ENCODE peak calls at places on chromosomes 7 and 10, in seven cellular contexts. S, D, B, G, P, O and K are unnamed samples.

GRCh38 chr10:78434886-78435285 is 401.2 kb downstream of the RPS24 start:
- DNase-seq in S (no peak), D (no peak), B (no peak), G (no peak), P (no peak), O (no peak), K (no peak)

GRCh38 chr10:77052592-77052991 is 585.0 kb downstream of the KCNMA1 start:
- DNase-seq in S (no peak), D (no peak), B (no peak), G (no peak), P (no peak), O (no peak), K (no peak)

GRCh38 chr7:30708983-30709382 is 26.7 kb upstream of the CRHR2 start:
- DNase-seq in S (no peak), D (no peak), B (no peak), G (no peak), P (no peak), O (no peak), K (no peak)

GRCh38 chr7:87575521-87575920 is 25.2 kb downstream of the ABCB1 start:
- DNase-seq in S (no peak), D (no peak), B (no peak), G (no peak), P (no peak), O (no peak), K (peak)

GRCh38 chr7:1669954-1670893 is at the start of gene ELFN1:
- DNase-seq in S (peak), D (no peak), B (peak), G (no peak), P (no peak), O (peak), K (peak)

GRCh38 chr10:116877391-116877790 is 28.1 kb downstream of the ENO4 start:
- DNase-seq in S (no peak), D (no peak), B (no peak), G (no peak), P (no peak), O (no peak), K (no peak)

GRCh38 chr7:54345746-54346145 is 196.4 kb upstream of the VSTM2A start:
- DNase-seq in S (no peak), D (no peak), B (no peak), G (no peak), P (no peak), O (no peak), K (no peak)

GRCh38 chr10:114548662-114549061 is 109.4 kb downstream of the ABLIM1 start:
- DNase-seq in S (peak), D (peak), B (peak), G (no peak), P (peak), O (peak), K (peak)

GRCh38 chr10:103933557-103934121 is 15.7 kb upstream of the STN1 start:
- DNase-seq in S (no peak), D (no peak), B (no peak), G (no peak), P (no peak), O (no peak), K (no peak)

GRCh38 chr7:150959739-150960734 is 18.1 kb downstream of the KCNH2 start:
- DNase-seq in S (no peak), D (no peak), B (no peak), G (no peak), P (no peak), O (peak), K (no peak)

GRCh38 chr10:68330852-68331454 is 911 bp upstream of the HNRNPH3 start:
- DNase-seq in S (no peak), D (no peak), B (no peak), G (no peak), P (no peak), O (no peak), K (peak)

GRCh38 chr10:113610636-113611601 is 52.9 kb downstream of the NRAP start:
- DNase-seq in S (peak), D (no peak), B (no peak), G (no peak), P (no peak), O (peak), K (no peak)

GRCh38 chr10:652226-652625 is 37.2 kb downstream of the DIP2C start:
- DNase-seq in S (no peak), D (no peak), B (no peak), G (no peak), P (no peak), O (no peak), K (no peak)

GRCh38 chr7:70017371-70017770 is 419.1 kb downstream of the AUTS2 start:
- DNase-seq in S (no peak), D (no peak), B (no peak), G (no peak), P (no peak), O (no peak), K (no peak)

DNA sequence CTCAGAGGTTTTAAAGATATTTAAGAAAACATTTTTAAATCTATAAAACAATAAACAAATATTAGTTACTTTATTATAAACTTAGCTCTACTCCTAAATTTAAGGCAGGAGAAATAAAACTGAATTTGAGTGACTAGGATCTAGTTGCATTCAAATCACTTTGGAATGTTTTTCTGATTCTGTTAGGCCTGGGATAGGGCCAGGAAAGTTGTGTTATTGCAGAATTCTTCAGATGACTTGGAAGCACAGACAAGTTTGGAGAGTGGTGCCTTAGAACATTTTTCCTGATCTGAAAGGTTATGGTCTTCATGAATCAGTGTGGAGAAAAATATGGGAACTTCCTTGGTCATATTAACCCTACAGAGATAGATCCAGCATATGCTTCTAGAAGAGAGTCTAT is 15.6 kb upstream of the SLC25A13 start:
- DNase-seq in S (no peak), D (no peak), B (no peak), G (no peak), P (no peak), O (no peak), K (no peak)
- TF ChIP-seq RFX5 in S (no peak), D (no peak), B (no peak), G (no peak), P (no peak), O (no peak), K (no peak)

GRCh38 chr10:99809481-99809880 is 27.0 kb downstream of the ABCC2 start:
- DNase-seq in S (no peak), D (no peak), B (no peak), G (no peak), P (no peak), O (no peak), K (no peak)
- TF ChIP-seq RFX5 in S (no peak), D (no peak), B (no peak), G (no peak), P (no peak), O (no peak), K (no peak)

GRCh38 chr7:22468609-22469008 is 31.4 kb downstream of the STEAP1B start:
- DNase-seq in S (no peak), D (no peak), B (no peak), G (no peak), P (no peak), O (no peak), K (no peak)
- TF ChIP-seq RFX5 in S (no peak), D (no peak), B (no peak), G (no peak), P (no peak), O (no peak), K (no peak)

DNA sequence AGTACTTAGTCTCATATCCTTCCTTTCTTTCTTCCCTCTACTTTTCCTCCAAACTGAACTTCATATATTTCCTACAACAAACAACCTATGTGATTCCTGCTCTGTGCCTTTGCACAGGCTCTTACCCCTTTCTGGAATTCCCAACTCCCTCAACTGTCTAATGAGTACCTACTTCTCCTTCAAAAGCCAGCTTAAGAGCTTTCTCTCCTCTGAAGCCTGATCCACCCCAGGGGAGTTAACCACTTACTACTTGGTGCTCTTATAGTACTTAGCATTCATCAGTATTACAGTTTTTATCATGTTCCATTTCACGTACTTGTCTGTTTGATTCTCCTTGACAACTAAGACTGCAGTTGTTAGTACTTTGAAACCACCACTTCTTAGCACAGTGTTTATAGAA is 246.1 kb downstream of the LRRTM3 start:
- DNase-seq in S (no peak), D (no peak), B (no peak), G (no peak), P (no peak), O (no peak), K (no peak)
- TF ChIP-seq RFX5 in S (no peak), D (no peak), B (no peak), G (no peak), P (no peak), O (no peak), K (no peak)

GRCh38 chr7:81114682-81115081 is 195.8 kb upstream of the SEMA3C start:
- DNase-seq in S (no peak), D (no peak), B (no peak), G (no peak), P (no peak), O (no peak), K (no peak)
- TF ChIP-seq RFX5 in S (no peak), D (no peak), B (no peak), G (no peak), P (no peak), O (no peak), K (no peak)

DNA sequence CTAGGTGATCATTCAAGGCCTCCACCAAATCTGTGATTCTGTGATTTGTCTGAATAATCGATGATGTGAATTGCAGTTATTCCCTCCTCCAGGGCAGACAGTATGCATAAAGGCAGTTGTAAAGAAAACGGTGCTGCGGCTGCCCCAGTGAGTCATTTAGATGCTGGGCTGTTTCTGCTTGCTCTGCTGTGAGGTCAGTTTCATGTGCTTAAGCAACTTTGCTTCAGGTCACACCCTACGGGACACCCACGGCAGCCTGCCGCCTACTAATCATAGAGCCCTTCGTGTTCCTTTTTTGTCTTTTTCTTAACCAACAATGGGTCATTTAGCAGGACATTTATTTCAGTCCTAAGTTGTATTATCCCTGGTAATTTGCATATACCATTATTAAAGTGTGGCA is 158.1 kb upstream of the PITRM1 start:
- DNase-seq in S (no peak), D (no peak), B (no peak), G (no peak), P (no peak), O (no peak), K (peak)
- TF ChIP-seq RFX5 in S (no peak), D (no peak), B (no peak), G (no peak), P (no peak), O (no peak), K (no peak)

GRCh38 chr7:153380636-153381035 is 621.1 kb downstream of the ACTR3B start:
- DNase-seq in S (no peak), D (no peak), B (no peak), G (no peak), P (no peak), O (no peak), K (no peak)

GRCh38 chr7:153381275-153382119 is 621.9 kb downstream of the ACTR3B start:
- DNase-seq in S (peak), D (peak), B (peak), G (no peak), P (peak), O (peak), K (no peak)

GRCh38 chr7:153386581-153386980 is 627.0 kb downstream of the ACTR3B start:
- DNase-seq in S (peak), D (no peak), B (no peak), G (no peak), P (no peak), O (no peak), K (no peak)

GRCh38 chr7:153385502-153385901 is 626.0 kb downstream of the ACTR3B start:
- DNase-seq in S (no peak), D (no peak), B (no peak), G (no peak), P (no peak), O (peak), K (no peak)

DNA sequence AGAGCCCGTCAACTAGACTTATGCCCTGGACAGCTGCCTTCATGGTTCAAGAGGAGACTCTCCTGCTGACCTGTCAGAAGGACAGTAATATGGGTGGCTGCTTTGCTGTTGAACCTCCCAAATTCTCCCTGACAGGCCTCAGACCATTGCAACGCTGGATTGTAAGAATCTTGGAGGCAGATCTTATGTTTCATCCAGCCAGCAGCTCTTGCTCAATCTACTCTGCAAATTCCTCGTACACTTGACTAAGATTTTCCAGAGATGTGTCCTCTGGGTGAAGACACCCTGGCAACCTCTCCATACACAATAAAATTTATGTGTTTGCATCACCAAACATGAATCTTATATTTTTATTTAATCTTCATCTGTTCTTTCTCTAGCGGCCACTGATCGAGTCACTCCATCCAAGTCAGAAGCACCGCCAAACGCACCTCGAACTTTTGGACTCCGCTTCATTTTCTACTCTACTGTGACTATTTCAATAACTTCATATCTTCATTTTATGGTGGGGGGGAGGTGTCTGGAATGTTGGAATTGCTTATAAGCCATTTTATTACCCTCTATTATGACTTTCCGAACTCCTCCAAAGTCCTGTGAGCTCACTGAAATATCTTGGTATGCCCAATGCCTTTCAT is 623.2 kb downstream of the ACTR3B start:
- DNase-seq in S (peak), D (no peak), B (no peak), G (no peak), P (no peak), O (no peak), K (no peak)
- TF ChIP-seq RFX5 in S (no peak), D (no peak), B (no peak), G (no peak), P (no peak), O (no peak), K (no peak)

GRCh38 chr10:49679480-49679893 is at the start of gene C10orf53:
- DNase-seq in S (peak), D (no peak), B (peak), G (no peak), P (no peak), O (peak), K (peak)
- TF ChIP-seq RFX5 in S (no peak), D (no peak), B (no peak), G (no peak), P (no peak), O (no peak), K (no peak)